ENCODE peak calls at places on chromosomes 7 and 10, in seven cellular contexts. One of them, this sample, is unnamed.

GRCh38 chr10:106711313-106711906 is 453.1 kb downstream of the SORCS1 start:
- DNase-seq in lung: peak; percentile 35
- DNase-seq in HCT116: peak; percentile 6
- DNase-seq in cardiac muscle cell: peak; percentile 61
- DNase-seq in upper lobe of left lung: no peak
- DNase-seq in CD8-positive, alpha-beta T cell: no peak
- DNase-seq in A549: peak; percentile 11
- DNase-seq in this sample: no peak

GRCh38 chr7:158282461-158283001 is 305.1 kb downstream of the PTPRN2 start:
- DNase-seq in lung: no peak
- DNase-seq in HCT116: no peak
- DNase-seq in cardiac muscle cell: no peak
- DNase-seq in upper lobe of left lung: peak; percentile 50
- DNase-seq in CD8-positive, alpha-beta T cell: no peak
- DNase-seq in A549: no peak
- DNase-seq in this sample: no peak

GRCh38 chr10:36681751-36682633 is 443.4 kb upstream of the ANKRD30A start:
- DNase-seq in lung: no peak
- DNase-seq in HCT116: no peak
- DNase-seq in cardiac muscle cell: peak; percentile 11
- DNase-seq in upper lobe of left lung: no peak
- DNase-seq in CD8-positive, alpha-beta T cell: no peak
- DNase-seq in A549: no peak
- DNase-seq in this sample: no peak

GRCh38 chr7:74280985-74281384 is 8.2 kb upstream of the CLIP2 start:
- DNase-seq in lung: no peak
- DNase-seq in HCT116: no peak
- DNase-seq in cardiac muscle cell: no peak
- DNase-seq in upper lobe of left lung: no peak
- DNase-seq in CD8-positive, alpha-beta T cell: no peak
- DNase-seq in A549: no peak
- DNase-seq in this sample: no peak

GRCh38 chr7:46414946-46415345 is 493.9 kb upstream of the IGFBP3 start:
- DNase-seq in lung: no peak
- DNase-seq in HCT116: no peak
- DNase-seq in cardiac muscle cell: peak; percentile 39
- DNase-seq in upper lobe of left lung: no peak
- DNase-seq in CD8-positive, alpha-beta T cell: no peak
- DNase-seq in A549: no peak
- DNase-seq in this sample: no peak

GRCh38 chr10:114770009-114770408 is 51.6 kb upstream of the FHIP2A start:
- DNase-seq in lung: no peak
- DNase-seq in HCT116: no peak
- DNase-seq in cardiac muscle cell: no peak
- DNase-seq in upper lobe of left lung: no peak
- DNase-seq in CD8-positive, alpha-beta T cell: no peak
- DNase-seq in A549: no peak
- DNase-seq in this sample: no peak

GRCh38 chr10:99834410-99834809 is 52.0 kb downstream of the ABCC2 start:
- DNase-seq in lung: no peak
- DNase-seq in HCT116: peak; percentile 12
- DNase-seq in cardiac muscle cell: no peak
- DNase-seq in upper lobe of left lung: no peak
- DNase-seq in CD8-positive, alpha-beta T cell: no peak
- DNase-seq in A549: peak; percentile 92
- DNase-seq in this sample: no peak

GRCh38 chr10:48690791-48691660 is 6.4 kb downstream of the WDFY4 start:
- DNase-seq in lung: no peak
- DNase-seq in HCT116: no peak
- DNase-seq in cardiac muscle cell: no peak
- DNase-seq in upper lobe of left lung: no peak
- DNase-seq in CD8-positive, alpha-beta T cell: no peak
- DNase-seq in A549: no peak
- DNase-seq in this sample: no peak

GRCh38 chr10:42953684-42954674 is 122.9 kb upstream of the RET start:
- DNase-seq in lung: peak; percentile 24
- DNase-seq in HCT116: no peak
- DNase-seq in cardiac muscle cell: no peak
- DNase-seq in upper lobe of left lung: no peak
- DNase-seq in CD8-positive, alpha-beta T cell: no peak
- DNase-seq in A549: no peak
- DNase-seq in this sample: peak; percentile 46

GRCh38 chr10:49074836-49075235 is 40.5 kb downstream of the VSTM4 start:
- DNase-seq in lung: peak; percentile 25
- DNase-seq in HCT116: no peak
- DNase-seq in cardiac muscle cell: no peak
- DNase-seq in upper lobe of left lung: no peak
- DNase-seq in CD8-positive, alpha-beta T cell: no peak
- DNase-seq in A549: no peak
- DNase-seq in this sample: no peak

GRCh38 chr7:20310963-20311742 is 19.5 kb upstream of the ITGB8 start:
- DNase-seq in lung: no peak
- DNase-seq in HCT116: peak; percentile 38
- DNase-seq in cardiac muscle cell: peak; percentile 22
- DNase-seq in upper lobe of left lung: no peak
- DNase-seq in CD8-positive, alpha-beta T cell: no peak
- DNase-seq in A549: no peak
- DNase-seq in this sample: no peak

GRCh38 chr10:132665946-132666732 is 119.8 kb downstream of the NKX6-2 start:
- DNase-seq in lung: no peak
- DNase-seq in HCT116: no peak
- DNase-seq in cardiac muscle cell: no peak
- DNase-seq in upper lobe of left lung: peak; percentile 46
- DNase-seq in CD8-positive, alpha-beta T cell: no peak
- DNase-seq in A549: peak; percentile 82
- DNase-seq in this sample: no peak

GRCh38 chr10:77872151-77872946 is 54.2 kb downstream of the DLG5 start:
- DNase-seq in lung: no peak
- DNase-seq in HCT116: no peak
- DNase-seq in cardiac muscle cell: no peak
- DNase-seq in upper lobe of left lung: no peak
- DNase-seq in CD8-positive, alpha-beta T cell: no peak
- DNase-seq in A549: no peak
- DNase-seq in this sample: no peak

GRCh38 chr10:121595806-121596667 is 2.2 kb downstream of the FGFR2 start:
- DNase-seq in lung: no peak
- DNase-seq in HCT116: no peak
- DNase-seq in cardiac muscle cell: peak; percentile 55
- DNase-seq in upper lobe of left lung: peak; percentile 48
- DNase-seq in CD8-positive, alpha-beta T cell: no peak
- DNase-seq in A549: no peak
- DNase-seq in this sample: no peak

GRCh38 chr7:128954830-128955797 is 17.4 kb downstream of the IRF5 start:
- DNase-seq in lung: no peak
- DNase-seq in HCT116: no peak
- DNase-seq in cardiac muscle cell: no peak
- DNase-seq in upper lobe of left lung: no peak
- DNase-seq in CD8-positive, alpha-beta T cell: no peak
- DNase-seq in A549: no peak
- DNase-seq in this sample: no peak

GRCh38 chr7:77703220-77703472 is 6.9 kb downstream of the RSBN1L start:
- DNase-seq in lung: no peak
- DNase-seq in HCT116: no peak
- DNase-seq in cardiac muscle cell: no peak
- DNase-seq in upper lobe of left lung: no peak
- DNase-seq in CD8-positive, alpha-beta T cell: no peak
- DNase-seq in A549: no peak
- DNase-seq in this sample: no peak

GRCh38 chr10:117546630-117547300 is 4.2 kb downstream of the EMX2 start:
- DNase-seq in lung: no peak
- DNase-seq in HCT116: no peak
- DNase-seq in cardiac muscle cell: no peak
- DNase-seq in upper lobe of left lung: peak; percentile 62
- DNase-seq in CD8-positive, alpha-beta T cell: no peak
- DNase-seq in A549: no peak
- DNase-seq in this sample: no peak
- H3K4me3 ChIP-seq in lung: no peak overlapping the region
- H3K4me3 ChIP-seq in HCT116: no peak overlapping the region
- H3K4me3 ChIP-seq in cardiac muscle cell: no peak overlapping the region
- H3K4me3 ChIP-seq in upper lobe of left lung: no peak overlapping the region
- H3K4me3 ChIP-seq in CD8-positive, alpha-beta T cell: no peak overlapping the region
- H3K4me3 ChIP-seq in A549: no peak overlapping the region
- H3K4me3 ChIP-seq in this sample: no peak overlapping the region

GRCh38 chr10:79405221-79405994 is 40.0 kb downstream of the ZCCHC24 start:
- DNase-seq in lung: no peak
- DNase-seq in HCT116: no peak
- DNase-seq in cardiac muscle cell: peak; percentile 80
- DNase-seq in upper lobe of left lung: no peak
- DNase-seq in CD8-positive, alpha-beta T cell: no peak
- DNase-seq in A549: no peak
- DNase-seq in this sample: no peak
- H3K4me1 ChIP-seq in lung: peaks cover 22% of the 10 kb centered on the region
- H3K4me1 ChIP-seq in HCT116: no peaks in the 10 kb centered on the region
- H3K4me1 ChIP-seq in cardiac muscle cell: peaks cover 66% of the 10 kb centered on the region
- H3K4me1 ChIP-seq in upper lobe of left lung: peaks cover 86% of the 10 kb centered on the region
- H3K4me1 ChIP-seq in CD8-positive, alpha-beta T cell: no peaks in the 10 kb centered on the region
- H3K4me1 ChIP-seq in A549: no peaks in the 10 kb centered on the region
- H3K4me1 ChIP-seq in this sample: no peaks in the 10 kb centered on the region

GRCh38 chr7:66110861-66111260 is 3.8 kb upstream of the CRCP start:
- DNase-seq in lung: no peak
- DNase-seq in HCT116: peak; percentile 94
- DNase-seq in cardiac muscle cell: no peak
- DNase-seq in upper lobe of left lung: no peak
- DNase-seq in CD8-positive, alpha-beta T cell: no peak
- DNase-seq in A549: peak; percentile 17
- DNase-seq in this sample: no peak

GRCh38 chr7:66118603-66119002 is 4.0 kb downstream of the CRCP start:
- DNase-seq in lung: no peak
- DNase-seq in HCT116: no peak
- DNase-seq in cardiac muscle cell: no peak
- DNase-seq in upper lobe of left lung: no peak
- DNase-seq in CD8-positive, alpha-beta T cell: no peak
- DNase-seq in A549: no peak
- DNase-seq in this sample: no peak

GRCh38 chr7:66119502-66119901 is 4.9 kb downstream of the CRCP start:
- DNase-seq in lung: no peak
- DNase-seq in HCT116: no peak
- DNase-seq in cardiac muscle cell: no peak
- DNase-seq in upper lobe of left lung: no peak
- DNase-seq in CD8-positive, alpha-beta T cell: no peak
- DNase-seq in A549: no peak
- DNase-seq in this sample: no peak

DNA sequence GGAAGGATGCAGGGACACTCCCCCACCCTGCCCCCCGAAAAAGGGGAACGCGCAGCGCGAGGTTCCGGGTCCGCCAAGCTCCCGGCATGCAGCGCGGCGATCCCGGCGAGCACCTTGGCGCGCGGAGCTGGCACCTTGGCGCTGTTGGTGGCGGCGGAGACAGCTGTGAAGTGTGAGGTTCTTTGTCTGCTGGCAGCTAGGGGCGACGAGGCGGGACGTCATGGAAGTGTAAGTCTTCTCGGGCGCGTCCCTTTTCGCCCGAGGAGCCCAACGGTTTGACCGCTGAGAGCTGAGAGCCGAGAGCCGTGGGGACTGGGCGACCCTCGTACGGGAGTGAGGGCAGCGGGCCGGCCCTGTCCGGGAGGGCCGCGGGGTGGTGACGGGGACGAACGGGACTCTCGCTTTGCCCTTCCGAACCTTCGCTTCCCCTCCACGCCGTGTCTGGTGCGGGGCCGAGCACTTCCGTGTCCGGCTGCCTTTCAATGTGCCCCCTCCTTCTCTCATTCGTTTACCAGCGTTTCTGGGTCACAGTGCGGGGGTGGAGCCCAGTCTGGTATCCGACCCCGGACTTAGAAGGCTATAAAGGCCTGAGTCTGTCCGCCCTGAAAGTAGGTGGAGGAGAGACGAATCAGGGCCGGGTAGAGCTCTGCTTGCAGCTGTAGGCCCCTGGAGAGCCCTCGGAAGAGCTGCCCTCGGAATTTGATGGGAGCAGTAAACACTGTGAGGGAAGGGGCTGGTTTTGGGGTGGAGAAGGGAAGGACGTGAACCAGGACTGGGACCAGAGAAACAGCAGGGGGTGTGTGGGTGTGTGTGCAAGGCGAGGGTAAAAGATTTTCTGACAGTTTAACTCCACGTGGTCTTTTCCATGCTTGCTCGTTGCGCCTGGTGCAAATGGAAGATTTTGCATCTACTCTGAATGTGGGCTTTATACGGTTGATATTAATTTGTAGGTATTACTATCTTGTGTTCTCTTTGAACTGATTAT is at the start of gene CRCP:
- DNase-seq in lung: peak; percentile 86
- DNase-seq in HCT116: no peak
- DNase-seq in cardiac muscle cell: peak; percentile 85
- DNase-seq in upper lobe of left lung: peak; percentile 96
- DNase-seq in CD8-positive, alpha-beta T cell: peak; percentile 74
- DNase-seq in A549: peak; percentile 83
- DNase-seq in this sample: peak; percentile 84
- TF ChIP-seq CTCF in lung: no peak
- TF ChIP-seq CTCF in HCT116: no peak
- TF ChIP-seq CTCF in cardiac muscle cell: peak; percentile 58
- TF ChIP-seq CTCF in upper lobe of left lung: no peak
- TF ChIP-seq CTCF in CD8-positive, alpha-beta T cell: no peak
- TF ChIP-seq CTCF in A549: no peak
- TF ChIP-seq CTCF in this sample: no peak

DNA sequence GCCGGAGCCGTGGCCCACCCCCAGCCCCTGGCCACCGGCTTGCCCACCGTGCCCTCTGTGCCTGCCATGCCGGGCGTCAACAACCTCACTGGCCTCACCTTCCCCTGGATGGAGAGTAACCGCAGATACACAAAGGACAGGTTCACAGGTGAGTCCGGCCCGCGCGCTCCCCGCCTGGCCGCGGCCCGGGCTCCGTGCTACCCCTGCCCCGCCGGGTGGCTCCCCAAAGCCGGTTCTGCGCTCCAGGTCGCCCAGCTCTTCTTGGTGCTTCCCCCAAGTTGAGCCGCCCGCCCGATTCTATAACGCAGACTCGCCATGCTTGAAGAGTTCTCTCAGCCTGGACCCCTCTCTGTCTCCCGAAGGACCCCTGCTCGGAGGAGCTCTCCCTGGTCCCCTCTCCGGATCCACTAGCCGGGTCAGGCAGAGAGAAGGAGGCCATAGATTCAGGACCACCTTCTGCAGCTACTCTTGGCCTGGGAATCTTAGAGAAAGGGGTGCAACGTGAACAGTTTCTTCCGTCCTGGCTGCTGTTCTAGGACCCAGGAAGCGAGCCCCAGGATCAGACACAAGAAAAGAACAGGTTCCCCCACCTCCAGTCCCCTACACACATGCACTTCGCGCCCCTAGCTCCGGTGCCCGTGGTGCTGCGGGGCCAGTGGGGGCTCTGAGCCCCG is 999 bp downstream of the TLX1 start:
- DNase-seq in lung: no peak
- DNase-seq in HCT116: no peak
- DNase-seq in cardiac muscle cell: no peak
- DNase-seq in upper lobe of left lung: peak; percentile 15
- DNase-seq in CD8-positive, alpha-beta T cell: no peak
- DNase-seq in A549: no peak
- DNase-seq in this sample: no peak
- H3K4me3 ChIP-seq in lung: no peak overlapping the region
- H3K4me3 ChIP-seq in HCT116: no peak overlapping the region
- H3K4me3 ChIP-seq in cardiac muscle cell: peak overlapping the region; percentile 21
- H3K4me3 ChIP-seq in upper lobe of left lung: no peak overlapping the region
- H3K4me3 ChIP-seq in CD8-positive, alpha-beta T cell: peak overlapping the region; percentile 23
- H3K4me3 ChIP-seq in A549: peak overlapping the region; percentile 33
- H3K4me3 ChIP-seq in this sample: no peak overlapping the region

This sample was measured in right atrium auricular region.